ENCODE peak calls at places on chromosome 19, in four cellular contexts. W, J, H and R are unnamed samples.

GRCh38 chr19:10332965-10333757 is at the start of gene RAVER1:
- DNase-seq in W (peak; percentile 98), H (peak; percentile 96), J (peak; percentile 98), R (peak; percentile 93)

GRCh38 chr19:41939861-41940442 is 11.7 kb upstream of the ERFL start:
- DNase-seq in W (peak; percentile 29), J (peak; percentile 88), H (no peak), R (no peak)

GRCh38 chr19:48873476-48874308 is 1.5 kb downstream of the PPP1R15A start:
- DNase-seq in J (no peak), H (no peak), W (no peak), R (no peak)

GRCh38 chr19:38321646-38322323 is 2.1 kb downstream of the KCNK6 start:
- DNase-seq in J (no peak), W (peak; percentile 69), H (no peak), R (no peak)

GRCh38 chr19:45645631-45646344 is 6.6 kb upstream of the EML2 start:
- DNase-seq in H (peak; percentile 48), W (peak; percentile 93), J (peak; percentile 98), R (peak; percentile 56)

GRCh38 chr19:10286803-10287737 is at the start of gene ICAM4:
- DNase-seq in W (peak; percentile 37), J (no peak), H (no peak), R (no peak)

GRCh38 chr19:1270168-1270853 is 1.2 kb downstream of the CIRBP start:
- DNase-seq in J (no peak), H (peak; percentile 41), W (no peak), R (no peak)

GRCh38 chr19:48111280-48111679 is 663 bp upstream of the PLA2G4C start:
- DNase-seq in J (no peak), W (no peak), H (no peak), R (no peak)

GRCh38 chr19:41792513-41793413 is 3.6 kb upstream of the CEACAM3 start:
- DNase-seq in H (peak; percentile 13), W (peak; percentile 33), J (peak; percentile 67), R (peak; percentile 33)

GRCh38 chr19:49637865-49638350 is 2.0 kb downstream of the RRAS start:
- DNase-seq in J (peak; percentile 57), H (no peak), W (peak; percentile 90), R (no peak)

GRCh38 chr19:13060233-13060963 is 42.3 kb downstream of the LYL1 start:
- DNase-seq in H (no peak), J (peak; percentile 44), W (peak; percentile 66), R (no peak)